ENCODE peak calls at places on chromosome 9, in nine cellular contexts. R is NCI-H2171 treated with DMSO at 0.1 percent for 48 hours; M is posterior cingulate gyrus; B is central memory CD4-positive, alpha-beta T cell; P is EH; J is fibroblast of the aortic adventitia; N is AG10803; H is right cardiac atrium; G is Daoy. X is an unnamed sample.

GRCh38 chr9:127735530-127736176 is 559 bp upstream of the TOR2A start:
- DNase-seq in R (no peak), M (no peak), B (no peak), P (no peak), J (peak; percentile 41), N (no peak), H (no peak), G (no peak), X (no peak)

GRCh38 chr9:2605246-2605645 is 16.3 kb upstream of the VLDLR start:
- DNase-seq in R (no peak), M (no peak), B (no peak), P (no peak), J (no peak), N (no peak), H (no peak), G (no peak), X (no peak)

GRCh38 chr9:136511670-136512592 is 29.1 kb upstream of the SEC16A start:
- DNase-seq in R (no peak), M (peak; percentile 77), B (no peak), P (no peak), J (no peak), N (no peak), H (peak; percentile 93), G (no peak), X (no peak)

GRCh38 chr9:110249639-110250038 is 6.7 kb downstream of the TXN start:
- DNase-seq in R (no peak), M (no peak), B (no peak), P (no peak), J (no peak), N (no peak), H (no peak), G (no peak), X (no peak)

GRCh38 chr9:114879165-114879564 is 51.2 kb downstream of the TNFSF8 start:
- DNase-seq in R (no peak), M (no peak), B (no peak), P (no peak), J (no peak), N (no peak), H (no peak), G (no peak), X (no peak)

GRCh38 chr9:14515564-14516198 is 177.6 kb downstream of the ZDHHC21 start:
- DNase-seq in R (peak; percentile 2), M (no peak), B (no peak), P (no peak), J (no peak), N (no peak), H (no peak), G (no peak), X (no peak)

GRCh38 chr9:128276574-128277270 is 646 bp downstream of the SWI5 start:
- DNase-seq in R (no peak), M (no peak), B (no peak), P (peak; percentile 60), J (peak; percentile 53), N (peak; percentile 30), H (peak; percentile 48), G (peak; percentile 63), X (no peak)

GRCh38 chr9:94874316-94874715 is 147.8 kb downstream of the AOPEP start:
- DNase-seq in R (no peak), M (no peak), B (no peak), P (peak; percentile 82), J (peak; percentile 94), N (peak; percentile 94), H (no peak), G (peak; percentile 79), X (no peak)

GRCh38 chr9:35658894-35659220 is 765 bp downstream of the CCDC107 start:
- DNase-seq in R (peak; percentile 54), M (no peak), B (no peak), P (peak; percentile 80), J (peak; percentile 64), N (peak; percentile 71), H (peak; percentile 65), G (peak; percentile 78), X (no peak)